ENCODE peak calls at places on chromosomes 16 and 17, in ten cellular contexts. G, R, P, J, X, L, T, U, F and Z are unnamed samples.

GRCh38 chr16:53726625-53727024 is 22.7 kb downstream of the FTO start:
- DNase-seq in F (peak), G (no peak), X (no peak), P (no peak), L (no peak), T (no peak), J (no peak), R (peak), U (no peak), Z (no peak)

GRCh38 chr17:4806770-4807533 is at the start of gene PLD2:
- DNase-seq in G (peak), F (peak), T (no peak), R (peak), L (peak), P (peak), X (peak), U (peak), J (peak), Z (no peak)

GRCh38 chr16:68197250-68197649 is 38.7 kb downstream of the ESRP2 start:
- DNase-seq in X (no peak), F (peak), G (no peak), R (peak), U (no peak), L (no peak), T (no peak), P (no peak), J (peak), Z (no peak)

GRCh38 chr17:48228720-48229119 is 121.2 kb downstream of the SNX11 start:
- DNase-seq in X (no peak), T (no peak), J (no peak), G (no peak), U (no peak), F (no peak), L (no peak), R (no peak), P (no peak), Z (no peak)

GRCh38 chr16:70433456-70434103 is 5.3 kb downstream of the ST3GAL2 start:
- DNase-seq in L (no peak), P (peak), T (no peak), X (no peak), R (peak), J (peak), F (peak), G (peak), U (no peak), Z (no peak)

GRCh38 chr16:14187517-14188338 is 116.6 kb downstream of the MRTFB start:
- DNase-seq in U (no peak), T (no peak), J (no peak), L (no peak), G (no peak), R (no peak), P (no peak), X (no peak), F (no peak), Z (no peak)

GRCh38 chr17:74454197-74455024 is 12.0 kb upstream of the CD300A start:
- DNase-seq in L (no peak), U (no peak), X (peak), T (no peak), G (peak), J (peak), R (no peak), F (peak), P (peak), Z (no peak)

GRCh38 chr17:33871720-33872535 is 383.2 kb upstream of the CCL2 start:
- DNase-seq in P (no peak), L (no peak), T (no peak), R (no peak), J (peak), G (no peak), F (peak), X (no peak), U (no peak), Z (no peak)

GRCh38 chr16:3171181-3171854 is 16.7 kb upstream of the OR1F1 start:
- DNase-seq in X (peak), L (peak), G (no peak), T (no peak), P (no peak), F (no peak), J (no peak), U (peak), R (no peak), Z (no peak)

GRCh38 chr17:32944248-32945020 is 16.5 kb downstream of the TMEM98 start:
- DNase-seq in T (no peak), P (no peak), J (no peak), R (peak), G (no peak), X (no peak), L (no peak), F (peak), U (no peak), Z (no peak)

GRCh38 chr17:40718904-40719303 is 15.4 kb upstream of the KRT24 start:
- DNase-seq in L (no peak), P (no peak), G (peak), U (no peak), R (no peak), X (no peak), F (peak), T (no peak), J (no peak), Z (no peak)

GRCh38 chr17:258045-258734 is 76.7 kb upstream of the DOC2B start:
- DNase-seq in T (no peak), F (no peak), J (no peak), U (no peak), X (peak), G (no peak), L (no peak), R (no peak), P (peak), Z (peak)

GRCh38 chr16:16028311-16028999 is 79.0 kb downstream of the ABCC1 start:
- DNase-seq in X (no peak), T (no peak), F (no peak), P (no peak), L (no peak), R (no peak), G (no peak), J (no peak), U (no peak), Z (no peak)

GRCh38 chr17:39231587-39232551 is 6.1 kb upstream of the STAC2 start:
- DNase-seq in R (peak), F (no peak), J (peak), L (peak), G (peak), T (no peak), U (peak), X (peak), P (peak), Z (no peak)

GRCh38 chr17:27226611-27227234 is 67.2 kb upstream of the WSB1 start:
- DNase-seq in P (no peak), L (no peak), U (no peak), G (peak), T (peak), F (peak), X (no peak), R (peak), J (peak), Z (no peak)

GRCh38 chr17:79840204-79840988 is 1.2 kb upstream of the CBX4 start:
- DNase-seq in G (peak), J (peak), R (no peak), T (no peak), P (peak), X (peak), F (no peak), U (peak), L (no peak), Z (no peak)

GRCh38 chr17:80871341-80871740 is 120.3 kb upstream of the CHMP6 start:
- DNase-seq in U (no peak), P (no peak), L (no peak), F (no peak), J (no peak), X (peak), T (no peak), G (no peak), R (no peak), Z (peak)

GRCh38 chr16:23823475-23824407 is 12.0 kb upstream of the PRKCB start:
- DNase-seq in T (no peak), L (no peak), R (no peak), X (no peak), J (no peak), P (no peak), F (no peak), G (no peak), U (no peak), Z (no peak)

GRCh38 chr17:8630227-8630801 is at the start of gene MYH10:
- DNase-seq in J (no peak), G (no peak), P (peak), X (peak), F (peak), L (no peak), T (no peak), R (no peak), U (no peak), Z (no peak)

GRCh38 chr17:72751746-72752145 is 340.7 kb downstream of the SLC39A11 start:
- DNase-seq in P (no peak), U (no peak), L (no peak), J (no peak), T (no peak), X (no peak), F (no peak), R (no peak), G (no peak), Z (no peak)

GRCh38 chr16:75648265-75649076 is 898 bp downstream of the TERF2IP start:
- DNase-seq in J (peak), R (peak), L (peak), P (peak), U (peak), G (peak), X (peak), F (peak), T (no peak), Z (peak)

GRCh38 chr16:1584926-1585487 is 26.9 kb downstream of the IFT140 start:
- DNase-seq in P (no peak), X (no peak), L (no peak), T (no peak), G (no peak), R (no peak), J (no peak), F (no peak), U (no peak), Z (no peak)

GRCh38 chr17:34502426-34502825 is 77.0 kb upstream of the TMEM132E start:
- DNase-seq in F (no peak), P (no peak), T (no peak), X (no peak), J (no peak), R (no peak), U (no peak), G (no peak), L (no peak), Z (no peak)

GRCh38 chr16:27739606-27740357 is 189.8 kb downstream of the KATNIP start:
- DNase-seq in L (no peak), X (peak), R (no peak), F (no peak), U (no peak), P (no peak), J (no peak), T (no peak), G (no peak), Z (peak)

GRCh38 chr17:77527836-77528505 is 387.2 kb downstream of the SEC14L1 start:
- DNase-seq in R (no peak), P (no peak), F (no peak), J (no peak), X (peak), L (no peak), G (no peak), T (no peak), U (no peak), Z (no peak)

GRCh38 chr16:16021988-16022682 is 72.7 kb downstream of the ABCC1 start:
- DNase-seq in J (peak), F (peak), X (peak), T (no peak), L (no peak), U (no peak), G (peak), R (peak), P (peak), Z (peak)

GRCh38 chr16:76222853-76223252 is 54.3 kb upstream of the CNTNAP4 start:
- DNase-seq in T (no peak), G (no peak), U (no peak), P (no peak), L (no peak), J (no peak), F (no peak), R (no peak), X (no peak), Z (no peak)

GRCh38 chr16:63808730-63809129 is 1313.1 kb downstream of the CDH11 start:
- DNase-seq in X (no peak), U (no peak), P (no peak), F (no peak), R (no peak), T (no peak), G (no peak), L (no peak), J (no peak), Z (no peak)

GRCh38 chr16:53112015-53112414 is 57.2 kb downstream of the CHD9 start:
- DNase-seq in G (no peak), P (no peak), R (no peak), F (no peak), J (peak), T (no peak), L (no peak), X (no peak), U (no peak), Z (no peak)

GRCh38 chr17:43356999-43357398 is 41.8 kb upstream of the ARL4D start:
- DNase-seq in F (peak), T (peak), X (no peak), P (peak), J (peak), R (peak), U (no peak), L (no peak), G (peak), Z (no peak)

GRCh38 chr17:11807606-11808005 is 189.7 kb downstream of the ZNF18 start:
- DNase-seq in U (no peak), X (no peak), G (no peak), R (no peak), F (no peak), J (no peak), T (no peak), P (no peak), L (no peak), Z (no peak)

GRCh38 chr17:82836823-82837357 is 2.9 kb downstream of the ZNF750 start:
- DNase-seq in U (no peak), R (no peak), J (peak), G (peak), P (peak), X (peak), F (no peak), T (no peak), L (no peak), Z (peak)

GRCh38 chr17:80780381-80781187 is 211.1 kb upstream of the CHMP6 start:
- DNase-seq in P (peak), T (no peak), G (no peak), R (peak), X (no peak), F (no peak), U (peak), L (peak), J (no peak), Z (no peak)

GRCh38 chr16:21088646-21089538 is 61.8 kb downstream of the DNAH3 start:
- DNase-seq in F (peak), G (peak), U (no peak), J (peak), P (no peak), R (peak), X (no peak), L (no peak), T (no peak), Z (no peak)

GRCh38 chr17:12765544-12765943 is 23.8 kb upstream of the ARHGAP44 start:
- DNase-seq in F (peak), G (peak), R (peak), J (peak), X (no peak), U (no peak), L (no peak), P (peak), T (peak), Z (no peak)

GRCh38 chr17:7655541-7655840 is 4.8 kb downstream of the ATP1B2 start:
- DNase-seq in J (no peak), R (no peak), F (no peak), X (no peak), G (no peak), L (no peak), U (no peak), P (no peak), T (no peak), Z (no peak)

GRCh38 chr16:70018254-70018653 is 67.1 kb downstream of the CLEC18A start:
- DNase-seq in P (no peak), L (peak), J (peak), T (no peak), F (peak), G (no peak), R (no peak), U (peak), X (no peak), Z (no peak)

GRCh38 chr17:50056217-50056960 is 479 bp downstream of the ITGA3 start:
- DNase-seq in J (peak), T (no peak), U (peak), F (peak), X (peak), R (peak), L (peak), P (peak), G (peak), Z (peak)
- TF ChIP-seq CTCF in J (peak), T (peak), U (peak), F (peak), X (no peak), R (peak), L (peak), P (peak), G (peak), Z (peak)

GRCh38 chr16:86049641-86050040 is 150.7 kb downstream of the IRF8 start:
- DNase-seq in T (no peak), P (no peak), L (no peak), J (no peak), U (no peak), G (no peak), R (no peak), F (no peak), X (peak), Z (peak)

GRCh38 chr16:86048221-86048620 is 149.3 kb downstream of the IRF8 start:
- DNase-seq in G (no peak), P (no peak), U (no peak), L (no peak), J (no peak), R (no peak), T (no peak), F (no peak), X (peak), Z (peak)

GRCh38 chr16:86050591-86051375 is 151.8 kb downstream of the IRF8 start:
- DNase-seq in R (no peak), X (peak), F (no peak), L (no peak), U (no peak), G (no peak), P (no peak), T (no peak), J (no peak), Z (peak)

GRCh38 chr16:86050111-86050510 is 151.1 kb downstream of the IRF8 start:
- DNase-seq in F (no peak), X (peak), L (no peak), U (no peak), T (no peak), R (no peak), P (no peak), J (no peak), G (no peak), Z (peak)

DNA sequence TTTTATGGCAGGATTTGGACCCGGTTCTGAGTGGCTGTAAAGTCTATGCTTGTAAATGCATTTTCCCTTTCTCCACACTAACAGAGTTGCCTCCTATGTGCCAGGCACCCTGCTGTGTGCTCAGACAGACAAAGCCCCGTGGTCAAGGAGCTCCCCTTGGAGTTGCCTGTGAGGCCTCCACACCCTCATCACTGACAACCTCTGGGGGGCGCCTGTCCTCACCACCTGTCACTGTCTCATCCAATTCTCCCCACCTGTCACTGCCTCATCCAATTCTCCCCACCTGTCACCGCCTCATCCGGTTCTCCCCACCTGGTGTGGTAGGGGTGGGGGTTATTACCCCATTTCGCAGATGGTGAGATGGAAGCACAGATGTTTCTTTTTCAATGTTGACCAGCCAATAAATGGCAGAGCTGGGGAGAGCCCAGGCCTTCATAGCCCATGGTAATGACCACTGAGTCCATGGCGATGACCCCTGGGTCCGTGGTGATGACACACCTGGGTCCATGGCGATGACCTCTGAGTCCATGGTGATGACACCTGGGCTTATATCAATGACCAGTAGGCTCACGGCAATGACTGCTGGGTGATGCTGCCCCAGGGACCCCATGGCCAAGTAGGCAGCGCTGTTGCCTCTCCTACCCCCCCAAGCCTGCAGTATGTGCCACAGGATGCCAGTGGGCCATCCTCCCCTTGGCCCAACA is 150.1 kb downstream of the IRF8 start:
- DNase-seq in R (no peak), X (peak), G (no peak), U (no peak), T (no peak), F (no peak), L (no peak), P (no peak), J (no peak), Z (peak)
- TF ChIP-seq CTCF in R (peak), X (no peak), G (no peak), U (no peak), T (no peak), F (no peak), L (no peak), P (no peak), J (no peak), Z (no peak)

DNA sequence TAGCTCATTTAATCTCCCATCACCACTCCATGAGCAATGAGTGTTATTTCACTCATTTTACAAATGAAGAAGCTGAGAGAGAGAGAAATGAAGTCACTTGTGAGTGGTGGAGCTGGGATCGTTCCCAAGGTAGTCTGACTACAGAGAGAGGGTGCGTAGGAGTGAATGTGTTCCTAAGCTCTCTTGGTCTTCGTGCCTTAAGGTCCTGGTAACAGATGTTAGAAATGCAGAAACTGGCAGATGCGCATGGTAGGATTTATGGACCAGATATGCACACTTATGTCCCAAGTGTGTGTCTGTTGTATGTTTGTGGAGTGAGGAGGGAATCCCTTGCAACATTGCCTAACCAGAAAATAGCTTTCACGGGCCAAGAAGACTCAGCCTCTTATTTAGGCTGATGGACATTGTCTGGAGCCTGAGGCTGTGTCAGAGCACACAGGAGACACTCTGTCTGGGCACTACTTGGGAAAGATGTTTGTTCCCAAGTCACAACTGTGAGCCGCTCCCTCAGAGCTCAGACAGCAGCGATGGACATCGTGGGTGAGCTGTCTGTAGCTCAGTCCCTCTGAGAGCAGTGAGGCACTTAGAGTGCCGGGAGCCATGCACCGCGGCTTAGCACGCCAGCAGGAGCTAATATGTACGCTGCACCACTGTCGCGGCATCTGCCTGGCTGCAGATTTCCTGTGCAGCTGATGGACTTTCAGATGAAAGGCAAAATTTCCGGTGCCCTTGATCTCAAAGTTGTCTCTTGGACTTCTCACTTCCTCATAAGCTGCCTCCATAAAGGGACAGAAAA is 93.0 kb upstream of the ZNF469 start:
- DNase-seq in J (peak), R (peak), T (no peak), P (no peak), U (no peak), L (no peak), X (peak), F (no peak), G (no peak), Z (peak)
- TF ChIP-seq CTCF in J (no peak), R (no peak), T (no peak), P (no peak), U (no peak), L (no peak), X (no peak), F (no peak), G (no peak), Z (no peak)

GRCh38 chr17:3048727-3049471 is 14.5 kb downstream of the OR1D5 start:
- DNase-seq in L (peak), U (peak), J (peak), X (peak), P (peak), T (peak), G (peak), R (peak), F (peak), Z (peak)
- TF ChIP-seq CTCF in L (peak), U (peak), J (peak), X (peak), P (peak), T (peak), G (peak), R (peak), F (peak), Z (peak)

GRCh38 chr16:82580293-82580900 is 46.4 kb upstream of the CDH13 start:
- DNase-seq in P (no peak), J (peak), X (no peak), F (peak), L (no peak), G (no peak), U (no peak), R (no peak), T (no peak), Z (no peak)
- TF ChIP-seq CTCF in P (no peak), J (peak), X (no peak), F (peak), L (peak), G (no peak), U (no peak), R (peak), T (no peak), Z (peak)